ENCODE peak calls at places on chromosomes 13 and 19, in six cellular contexts. B is HepG2, M is GM12892, Y is GM12878, Q is H1, N is K562. T is an unnamed sample.
A peak's percentile ranks its signal among the peaks of the same experiment; 100 is the strongest.

GRCh38 chr19:39237200-39238184 is 7.3 kb downstream of the IFNL3 start:
- DNase-seq in B (peak; percentile 45), M (peak; percentile 51), Y (peak; percentile 45), Q (no peak), N (peak; percentile 78), T (peak; percentile 53)

GRCh38 chr13:36428083-36428482 is 4.2 kb upstream of the CCNA1 start:
- DNase-seq in B (no peak), M (no peak), Y (no peak), Q (no peak), N (no peak), T (no peak)

GRCh38 chr19:32570081-32570785 is 10.8 kb upstream of the PDCD5 start:
- DNase-seq in B (peak; percentile 62), M (peak; percentile 23), Y (no peak), Q (no peak), N (peak; percentile 36), T (peak; percentile 39)

GRCh38 chr19:49114630-49115363 is 627 bp downstream of the LIN7B start:
- DNase-seq in B (peak; percentile 46), M (no peak), Y (no peak), Q (no peak), N (peak; percentile 50), T (no peak)

GRCh38 chr13:38814331-38814730 is 127.5 kb downstream of the FREM2 start:
- DNase-seq in B (no peak), M (no peak), Y (no peak), Q (no peak), N (no peak), T (no peak)

GRCh38 chr19:33500586-33500985 is 21.0 kb downstream of the PEPD start:
- DNase-seq in B (no peak), M (no peak), Y (no peak), Q (no peak), N (no peak), T (no peak)

GRCh38 chr13:50236898-50237318 is 221.7 kb downstream of the KCNRG start:
- DNase-seq in B (no peak), M (no peak), Y (peak; percentile 78), Q (no peak), N (no peak), T (peak; percentile 36)

GRCh38 chr19:40612831-40613668 is 11.9 kb downstream of the LTBP4 start:
- DNase-seq in B (no peak), M (peak; percentile 74), Y (no peak), Q (no peak), N (peak; percentile 89), T (no peak)

GRCh38 chr19:50214699-50215543 is 11.5 kb downstream of the MYH14 start:
- DNase-seq in B (no peak), M (no peak), Y (no peak), Q (no peak), N (no peak), T (no peak)

GRCh38 chr13:74930402-74931165 is 551.4 kb downstream of the TBC1D4 start:
- DNase-seq in B (no peak), M (no peak), Y (no peak), Q (no peak), N (no peak), T (no peak)

GRCh38 chr19:6161271-6161850 is 25.9 kb downstream of the ACSBG2 start:
- DNase-seq in B (peak; percentile 13), M (peak; percentile 36), Y (peak; percentile 52), Q (peak; percentile 33), N (peak; percentile 92), T (peak; percentile 45)

GRCh38 chr13:109509154-109509905 is 277.1 kb downstream of the IRS2 start:
- DNase-seq in B (no peak), M (no peak), Y (no peak), Q (no peak), N (no peak), T (no peak)

GRCh38 chr13:45196622-45197021 is 4.2 kb downstream of the KCTD4 start:
- DNase-seq in B (no peak), M (no peak), Y (no peak), Q (no peak), N (no peak), T (no peak)

GRCh38 chr19:9156304-9156703 is 16.1 kb downstream of the ZNF317 start:
- DNase-seq in B (no peak), M (no peak), Y (no peak), Q (no peak), N (no peak), T (no peak)

GRCh38 chr13:45391926-45392325 is 26.2 kb downstream of the SLC25A30 start:
- DNase-seq in B (no peak), M (no peak), Y (no peak), Q (no peak), N (no peak), T (no peak)

GRCh38 chr13:19153782-19154450 is 27.7 kb downstream of the TUBA3C start:
- DNase-seq in B (peak; percentile 7), M (no peak), Y (no peak), Q (no peak), N (peak; percentile 56), T (no peak)

GRCh38 chr13:47038196-47038595 is 141.3 kb upstream of the HTR2A start:
- DNase-seq in B (no peak), M (no peak), Y (no peak), Q (no peak), N (no peak), T (no peak)

DNA sequence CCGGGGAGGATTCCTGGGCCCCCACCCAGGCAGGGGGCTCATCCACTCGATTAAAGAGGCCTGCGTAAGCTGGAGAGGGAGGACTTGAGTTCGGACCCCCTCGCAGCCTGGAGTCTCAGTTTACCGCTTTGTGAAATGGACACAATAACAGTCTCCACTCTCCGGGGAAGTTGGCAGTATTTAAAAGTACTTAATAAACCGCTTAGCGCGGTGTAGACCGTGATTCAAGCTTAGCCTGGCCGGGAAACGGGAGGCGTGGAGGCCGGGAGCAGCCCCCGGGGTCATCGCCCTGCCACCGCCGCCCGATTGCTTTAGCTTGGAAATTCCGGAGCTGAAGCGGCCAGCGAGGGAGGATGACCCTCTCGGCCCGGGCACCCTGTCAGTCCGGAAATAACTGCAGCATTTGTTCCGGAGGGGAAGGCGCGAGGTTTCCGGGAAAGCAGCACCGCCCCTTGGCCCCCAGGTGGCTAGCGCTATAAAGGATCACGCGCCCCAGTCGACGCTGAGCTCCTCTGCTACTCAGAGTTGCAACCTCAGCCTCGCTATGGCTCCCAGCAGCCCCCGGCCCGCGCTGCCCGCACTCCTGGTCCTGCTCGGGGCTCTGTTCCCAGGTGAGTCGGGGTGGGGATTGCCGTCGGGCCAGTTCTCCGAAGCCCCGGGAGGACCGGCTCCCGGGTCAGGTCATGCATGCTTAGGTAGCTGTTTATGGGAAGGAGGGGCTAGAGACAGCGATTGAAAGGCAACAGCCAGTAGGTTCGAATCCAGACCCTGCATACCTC is at the start of gene ICAM1:
- DNase-seq in B (peak; percentile 83), M (no peak), Y (no peak), Q (no peak), N (peak; percentile 77), T (no peak)
- TF ChIP-seq POLR2A in B (peak; percentile 98), M (peak; percentile 98), Y (peak; percentile 98), Q (peak; percentile 60), N (peak; percentile 86), T (peak; percentile 97)

GRCh38 chr13:56718791-56719190 is 421.9 kb upstream of the PRR20A start:
- DNase-seq in B (no peak), M (no peak), Y (no peak), Q (no peak), N (no peak), T (no peak)
- TF ChIP-seq POLR2AphosphoS5 in B (no peak), M (no peak), Y (no peak), Q (no peak), N (no peak), T (no peak)

DNA sequence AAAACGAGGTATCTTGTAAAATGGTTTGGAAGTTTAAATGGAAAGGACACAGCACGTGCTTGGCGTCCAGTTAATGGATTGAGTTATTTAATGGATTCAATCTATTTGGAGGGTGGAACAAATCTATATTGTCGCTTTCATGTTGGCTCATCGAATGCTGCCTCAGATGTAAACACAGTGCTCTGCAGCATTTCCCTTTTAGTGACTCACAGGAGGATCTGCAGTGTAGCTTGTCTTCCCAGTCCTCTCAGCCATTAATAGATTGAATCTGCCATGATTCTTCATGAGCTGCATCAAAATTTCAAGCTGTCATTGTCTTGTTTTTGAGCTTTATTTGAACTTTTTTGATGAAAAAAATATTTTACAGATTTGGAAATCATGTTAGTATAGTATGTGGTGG is 44.7 kb downstream of the DHRS12 start:
- DNase-seq in B (no peak), M (no peak), Y (no peak), Q (no peak), N (no peak), T (no peak)
- TF ChIP-seq TAF1 in B (no peak), M (no peak), Y (no peak), Q (no peak), N (no peak), T (no peak)

DNA sequence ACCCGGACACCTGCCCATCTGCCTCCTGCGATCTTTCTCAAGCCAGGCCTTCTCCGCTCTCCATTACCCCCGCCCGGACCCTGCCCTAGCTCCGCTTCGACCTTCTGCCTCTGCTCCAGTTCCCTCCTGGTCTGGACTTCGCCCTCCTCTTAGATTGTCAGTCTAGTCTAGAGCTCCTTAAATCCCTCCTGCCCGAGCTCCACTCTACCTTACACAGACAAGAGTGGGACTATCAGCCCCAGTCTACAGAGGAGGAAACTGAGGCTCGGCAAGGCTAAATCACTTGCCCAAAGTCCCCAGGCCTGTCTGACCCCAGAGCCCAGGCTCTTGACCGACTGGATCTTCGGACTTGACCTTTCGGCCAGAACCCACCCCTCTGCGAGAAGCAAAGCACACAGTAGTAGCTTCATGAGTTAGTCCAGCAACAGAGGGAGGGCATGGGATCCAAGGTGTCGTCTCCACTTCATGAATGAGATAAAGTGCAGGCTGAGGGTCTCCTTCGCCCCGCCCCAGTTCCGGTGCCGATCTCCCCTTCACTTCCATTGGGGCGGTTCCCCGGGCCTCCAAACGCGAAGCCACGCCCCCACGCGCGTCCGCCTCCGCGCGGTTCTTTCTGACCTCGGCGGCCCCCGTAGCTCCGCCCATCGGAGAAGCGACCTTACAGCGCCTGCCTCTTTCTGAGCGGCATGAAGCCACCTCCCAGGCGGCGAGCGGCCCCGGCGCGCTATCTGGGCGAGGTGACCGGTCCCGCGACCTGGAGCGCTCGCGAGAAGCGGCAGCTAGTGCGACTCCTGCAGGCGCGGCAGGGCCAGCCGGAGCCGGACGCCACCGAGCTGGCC is at the start of gene SNAPC2:
- DNase-seq in B (peak; percentile 89), M (peak; percentile 93), Y (peak; percentile 70), Q (peak; percentile 80), N (peak; percentile 81), T (peak; percentile 93)
- TF ChIP-seq POLR2A in B (peak; percentile 88), M (peak; percentile 57), Y (peak; percentile 61), Q (peak; percentile 35), N (peak; percentile 81), T (no peak)

DNA sequence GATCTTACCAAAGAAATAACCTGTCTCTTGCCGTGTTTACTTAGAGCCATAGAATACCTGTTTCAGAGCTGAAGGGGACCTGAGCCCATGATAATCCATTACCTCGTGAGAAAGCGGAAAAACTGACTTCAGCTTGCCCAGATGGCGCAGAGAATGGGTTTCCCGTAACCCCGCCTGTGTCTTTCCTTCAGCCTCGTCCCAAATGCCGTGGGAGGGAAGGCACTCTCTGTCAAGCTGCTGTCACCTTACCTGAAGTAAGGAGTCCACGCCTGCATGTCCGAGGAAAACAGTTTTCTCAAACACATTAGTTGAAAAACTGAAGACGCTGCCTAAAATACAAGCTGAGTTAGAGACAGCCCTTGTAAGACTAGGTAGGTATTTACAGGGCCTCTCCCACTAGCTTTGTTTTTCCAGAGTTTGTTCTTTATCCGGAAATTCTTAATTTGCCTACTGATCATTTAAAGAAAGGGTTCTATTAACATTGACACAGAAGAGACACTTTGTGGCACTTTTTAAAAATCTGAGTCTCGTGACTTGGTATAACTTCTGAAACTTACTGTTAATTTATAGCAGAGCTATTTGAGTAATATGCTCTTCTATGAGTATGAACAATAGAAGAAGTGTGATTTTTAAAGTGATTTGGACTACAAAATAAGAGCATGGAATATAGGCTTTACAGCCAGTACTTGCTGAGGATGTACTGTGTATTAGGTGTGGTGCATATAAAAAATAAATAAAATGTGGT is 1.3 kb upstream of the INTS6 start:
- DNase-seq in B (no peak), M (no peak), Y (no peak), Q (no peak), N (peak; percentile 10), T (no peak)
- TF ChIP-seq POLR2AphosphoS5 in B (no peak), M (no peak), Y (no peak), Q (no peak), N (no peak), T (peak; percentile 10)

T was measured in GM12891.